ENCODE peak calls at places on chromosomes 13 and 19, in seven cellular contexts. X is AG10803, Z is right atrium auricular region, E is IMR-90, A is fibroblast of the aortic adventitia, T is GM10248, U is left ventricle myocardium inferior. W is an unnamed sample.

GRCh38 chr13:45879666-45880065 is 28.1 kb upstream of the SIAH3 start:
- DNase-seq in X (no peak), Z (no peak), E (no peak), A (no peak), T (no peak), U (peak), W (no peak)

GRCh38 chr13:32264407-32264806 is 50.8 kb downstream of the ZAR1L start:
- DNase-seq in X (no peak), Z (peak), E (peak), A (peak), T (no peak), U (peak), W (no peak)

GRCh38 chr19:17302391-17303166 is 646 bp downstream of the ABHD8 start:
- DNase-seq in X (no peak), Z (no peak), E (no peak), A (no peak), T (no peak), U (no peak), W (peak)

GRCh38 chr13:30456290-30456689 is 9.4 kb downstream of the HMGB1 start:
- DNase-seq in X (peak), Z (no peak), E (no peak), A (peak), T (no peak), U (no peak), W (no peak)

GRCh38 chr13:31797154-31797775 is 57.9 kb downstream of the RXFP2 start:
- DNase-seq in X (peak), Z (no peak), E (peak), A (peak), T (no peak), U (no peak), W (no peak)

GRCh38 chr19:1354496-1355257 is 29.0 kb upstream of the NDUFS7 start:
- DNase-seq in X (peak), Z (peak), E (peak), A (peak), T (peak), U (peak), W (peak)

GRCh38 chr13:34990399-34991224 is 48.5 kb downstream of the NBEA start:
- DNase-seq in X (no peak), Z (no peak), E (no peak), A (no peak), T (no peak), U (no peak), W (no peak)

GRCh38 chr19:11130824-11131455 is 24.6 kb downstream of the SPC24 start:
- DNase-seq in X (peak), Z (peak), E (peak), A (peak), T (peak), U (peak), W (peak)

GRCh38 chr19:13459351-13459750 is 46.9 kb downstream of the CACNA1A start:
- DNase-seq in X (no peak), Z (no peak), E (no peak), A (no peak), T (no peak), U (no peak), W (no peak)

GRCh38 chr13:30743319-30744055 is 8.1 kb downstream of the ALOX5AP start:
- DNase-seq in X (peak), Z (peak), E (peak), A (peak), T (no peak), U (no peak), W (no peak)

GRCh38 chr19:13430790-13431582 is 75.3 kb downstream of the CACNA1A start:
- DNase-seq in X (peak), Z (no peak), E (peak), A (peak), T (peak), U (peak), W (peak)

GRCh38 chr19:34179066-34179465 is 6.8 kb downstream of the LSM14A start:
- DNase-seq in X (peak), Z (no peak), E (no peak), A (no peak), T (no peak), U (no peak), W (no peak)

GRCh38 chr19:34181111-34181864 is 9.0 kb downstream of the LSM14A start:
- DNase-seq in X (no peak), Z (no peak), E (no peak), A (no peak), T (no peak), U (no peak), W (no peak)

GRCh38 chr19:34182125-34182524 is 9.8 kb downstream of the LSM14A start:
- DNase-seq in X (no peak), Z (no peak), E (no peak), A (no peak), T (no peak), U (no peak), W (no peak)

GRCh38 chr19:34180709-34181108 is 8.4 kb downstream of the LSM14A start:
- DNase-seq in X (no peak), Z (no peak), E (no peak), A (no peak), T (no peak), U (no peak), W (no peak)

GRCh38 chr19:34180273-34180672 is 8.0 kb downstream of the LSM14A start:
- DNase-seq in X (no peak), Z (no peak), E (no peak), A (no peak), T (no peak), U (no peak), W (no peak)
- TF ChIP-seq CTCF in X (no peak), Z (no peak), E (no peak), A (no peak), T (no peak), U (no peak), W (no peak)

GRCh38 chr13:72384186-72384823 is 343.1 kb downstream of the MZT1 start:
- DNase-seq in X (no peak), Z (no peak), E (no peak), A (no peak), T (no peak), U (no peak), W (no peak)
- TF ChIP-seq CTCF in X (no peak), Z (no peak), E (no peak), A (no peak), T (no peak), U (no peak), W (no peak)

GRCh38 chr13:49302817-49303216 is 55.1 kb downstream of the CDADC1 start:
- DNase-seq in X (no peak), Z (no peak), E (no peak), A (no peak), T (no peak), U (no peak), W (no peak)
- TF ChIP-seq CTCF in X (no peak), Z (no peak), E (no peak), A (no peak), T (no peak), U (no peak), W (no peak)

DNA sequence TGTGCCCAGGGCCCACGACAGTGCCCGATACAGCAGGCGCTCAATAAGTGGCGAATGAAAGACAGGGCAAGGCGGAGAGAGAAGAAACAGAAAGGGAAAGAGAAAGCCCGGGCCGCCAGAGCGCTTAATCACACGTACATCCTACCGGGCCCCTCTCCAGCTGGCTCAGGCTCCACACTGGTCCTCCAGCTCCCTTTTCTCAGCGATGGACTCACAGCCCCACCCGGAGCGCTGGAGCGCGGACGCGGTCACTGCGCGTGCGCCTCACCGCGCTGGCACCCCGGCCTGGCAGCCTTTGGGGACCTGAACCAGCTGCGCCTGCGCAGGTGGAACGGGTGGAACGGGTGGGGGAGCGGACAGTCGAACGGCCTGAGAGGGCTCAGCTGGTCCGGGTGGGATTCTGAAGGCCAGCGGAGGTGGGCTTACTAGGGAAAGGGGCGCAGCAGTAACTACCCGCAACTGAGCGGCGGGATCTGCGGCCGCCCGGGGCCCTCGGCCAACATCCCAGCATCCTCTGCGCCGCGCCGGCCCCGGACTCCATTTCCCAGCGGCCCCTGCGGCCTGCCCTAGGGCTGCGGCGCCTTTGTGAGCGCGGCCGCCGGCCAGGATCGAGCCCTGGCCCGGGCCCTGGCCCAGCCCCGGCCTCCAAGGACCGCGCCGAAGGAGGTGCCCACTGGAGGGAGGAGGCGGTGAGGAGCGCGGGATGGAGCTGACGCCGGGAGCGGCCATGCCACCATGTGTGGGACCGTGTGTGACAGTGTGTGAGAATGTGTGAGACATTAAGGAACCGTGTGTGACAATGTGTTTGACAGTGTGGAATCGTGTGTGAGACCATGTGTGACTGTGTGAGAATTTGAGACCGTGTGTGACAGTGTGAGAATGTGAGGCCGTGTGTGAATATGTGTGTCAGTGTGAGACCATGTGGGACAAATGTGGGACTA is at the start of gene ZNF583:
- DNase-seq in X (peak), Z (peak), E (peak), A (peak), T (peak), U (peak), W (peak)
- TF ChIP-seq CTCF in X (no peak), Z (no peak), E (no peak), A (no peak), T (no peak), U (no peak), W (no peak)

W was measured in GM20000.